ENCODE peak calls at places on chromosomes 11 and 22, in five cellular contexts. S is HCT116, B is AG09309, Z is astrocyte of the cerebellum, G is GM12878. P is an unnamed sample.

GRCh38 chr11:91625495-91625894 is 599.1 kb upstream of the FAT3 start:
- DNase-seq in S (no peak), B (no peak), Z (no peak), G (no peak), P (no peak)

GRCh38 chr22:42743501-42743991 is 22.9 kb upstream of the A4GALT start:
- DNase-seq in S (no peak), B (peak), Z (no peak), G (no peak), P (no peak)

GRCh38 chr11:9875862-9876261 is 212.0 kb downstream of the SWAP70 start:
- DNase-seq in S (no peak), B (no peak), Z (no peak), G (no peak), P (no peak)

GRCh38 chr11:92211576-92212167 is 12.9 kb upstream of the FAT3 start:
- DNase-seq in S (no peak), B (peak), Z (no peak), G (no peak), P (no peak)

GRCh38 chr11:92136792-92137191 is 87.8 kb upstream of the FAT3 start:
- DNase-seq in S (no peak), B (no peak), Z (no peak), G (no peak), P (no peak)

GRCh38 chr11:101169944-101170343 is 40.3 kb upstream of the PGR start:
- DNase-seq in S (no peak), B (no peak), Z (no peak), G (no peak), P (no peak)

GRCh38 chr22:18997925-18998315 is 61.8 kb upstream of the PRODH start:
- DNase-seq in S (no peak), B (no peak), Z (no peak), G (no peak), P (no peak)

GRCh38 chr11:92576315-92576714 is 351.7 kb downstream of the FAT3 start:
- DNase-seq in S (no peak), B (no peak), Z (no peak), G (no peak), P (no peak)

GRCh38 chr11:68090706-68091105 is 30.5 kb downstream of the CHKA start:
- DNase-seq in S (no peak), B (no peak), Z (no peak), G (no peak), P (peak)

GRCh38 chr11:17972987-17973386 is 39.9 kb downstream of the SERGEF start:
- DNase-seq in S (peak), B (peak), Z (peak), G (no peak), P (peak)

GRCh38 chr11:119832536-119832935 is 103.5 kb upstream of the NECTIN1 start:
- DNase-seq in S (no peak), B (peak), Z (no peak), G (no peak), P (no peak)

GRCh38 chr11:57546869-57547518 is 9.6 kb downstream of the SMTNL1 start:
- DNase-seq in S (no peak), B (no peak), Z (no peak), G (no peak), P (peak)

GRCh38 chr22:39459681-39460080 is 2.9 kb downstream of the MGAT3 start:
- DNase-seq in S (no peak), B (no peak), Z (no peak), G (no peak), P (no peak)

GRCh38 chr22:26922804-26923203 is 265.4 kb downstream of the MIAT start:
- DNase-seq in S (no peak), B (no peak), Z (no peak), G (no peak), P (no peak)

GRCh38 chr11:41660585-41660984 is 201.1 kb upstream of the LRRC4C start:
- DNase-seq in S (no peak), B (no peak), Z (no peak), G (no peak), P (no peak)

GRCh38 chr11:12889243-12889642 is 119.9 kb upstream of the RASSF10 start:
- DNase-seq in S (no peak), B (peak), Z (no peak), G (no peak), P (no peak)

GRCh38 chr22:37284807-37285355 is 2.6 kb downstream of the CYTH4 start:
- DNase-seq in S (no peak), B (no peak), Z (no peak), G (peak), P (peak)

GRCh38 chr11:70824590-70825300 is 426.4 kb downstream of the CTTN start:
- DNase-seq in S (no peak), B (no peak), Z (no peak), G (no peak), P (no peak)

GRCh38 chr11:133957926-133958325 is 1.2 kb upstream of the IGSF9B start:
- DNase-seq in S (no peak), B (no peak), Z (no peak), G (no peak), P (no peak)
- H3K4me3 ChIP-seq in S (peak), B (no peak), Z (no peak), G (no peak), P (no peak)

GRCh38 chr11:124717421-124717785 is 22.3 kb upstream of the NRGN start:
- DNase-seq in S (no peak), B (no peak), Z (no peak), G (no peak), P (peak)
- TF ChIP-seq CTCF in S (no peak), B (no peak), Z (no peak), G (no peak), P (no peak)

GRCh38 chr11:2581151-2581930 is 118.5 kb downstream of the KCNQ1OT1 start:
- DNase-seq in S (no peak), B (no peak), Z (no peak), G (no peak), P (no peak)
- H3K4me3 ChIP-seq in S (no peak), B (no peak), Z (no peak), G (no peak), P (no peak)

DNA sequence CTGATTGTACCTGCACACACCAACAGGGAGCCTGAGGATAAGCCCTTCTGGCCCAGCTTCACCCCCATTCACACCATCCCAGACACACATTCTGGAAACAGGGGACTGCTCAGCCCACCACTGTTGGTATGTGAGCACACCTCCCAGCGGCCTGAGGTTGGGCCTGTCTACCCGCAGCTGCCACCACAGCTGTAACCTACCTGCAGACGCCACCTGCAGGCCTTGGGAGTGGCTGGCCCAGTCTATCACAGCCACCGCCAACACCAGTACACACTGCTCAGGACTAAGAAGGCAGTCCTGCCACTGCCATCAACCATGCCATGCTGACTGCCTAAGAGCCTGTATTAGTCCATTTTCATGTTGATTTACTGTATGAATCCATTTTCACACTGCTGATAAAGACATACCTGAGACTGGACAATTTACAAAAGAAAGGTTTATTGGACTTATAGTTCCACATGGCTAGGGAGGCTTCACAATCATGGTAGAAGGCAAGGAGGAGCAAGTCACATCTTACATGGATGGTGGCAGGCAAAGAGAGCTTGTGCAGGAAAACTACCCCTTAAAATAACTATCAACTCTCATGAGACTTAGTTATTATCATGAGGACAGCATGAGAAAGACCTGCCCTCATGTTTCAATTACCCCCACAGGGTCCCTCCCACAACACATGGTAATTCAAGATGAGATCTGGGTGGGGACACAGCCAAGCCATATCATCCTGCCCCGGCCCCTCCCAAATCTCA is 30.6 kb downstream of the RSF1 start:
- DNase-seq in S (no peak), B (no peak), Z (no peak), G (no peak), P (no peak)
- TF ChIP-seq CTCF in S (no peak), B (no peak), Z (no peak), G (no peak), P (no peak)

GRCh38 chr11:117795726-117796455 is 1.1 kb downstream of the DSCAML1 start:
- DNase-seq in S (no peak), B (no peak), Z (no peak), G (no peak), P (no peak)
- H3K4me3 ChIP-seq in S (no peak), B (no peak), Z (no peak), G (no peak), P (no peak)

GRCh38 chr11:32071811-32072210 is 19.1 kb upstream of the RCN1 start:
- DNase-seq in S (no peak), B (peak), Z (peak), G (no peak), P (no peak)
- TF ChIP-seq CTCF in S (peak), B (peak), Z (peak), G (peak), P (peak)

DNA sequence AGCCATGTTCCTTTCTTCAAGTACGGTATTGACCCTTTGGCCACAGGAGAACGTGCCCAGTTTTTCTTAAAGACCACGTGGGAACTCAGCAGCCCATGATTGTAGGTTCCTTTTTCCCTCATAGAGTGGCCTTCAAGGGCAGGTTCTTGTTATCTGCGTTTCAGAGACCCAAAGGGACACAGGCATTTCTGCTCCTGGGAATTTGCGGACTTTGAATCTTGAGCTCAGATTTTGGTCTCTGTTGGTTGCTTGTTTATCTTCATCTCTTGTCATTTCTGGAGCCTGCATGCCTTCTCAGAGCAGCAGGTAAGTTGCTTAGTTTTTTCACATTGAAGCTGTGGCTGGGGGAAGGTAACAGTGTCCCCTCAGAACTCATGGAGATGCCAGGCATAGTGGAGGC is 12.0 kb downstream of the MARK2 start:
- DNase-seq in S (no peak), B (no peak), Z (no peak), G (no peak), P (no peak)
- H3K4me3 ChIP-seq in S (no peak), B (no peak), Z (no peak), G (peak), P (peak)

P was measured in GM12865.